ENCODE peak calls at places on chromosome 18, in five cellular contexts. G is ACHN, D is NCI-H146, V is H9, S is PC-3. E is an unnamed sample.

GRCh38 chr18:7084080-7084765 is 33.4 kb downstream of the LAMA1 start:
- DNase-seq in G (peak), D (no peak), V (no peak), S (no peak), E (no peak)

GRCh38 chr18:29309352-29309751 is 1132.4 kb upstream of the CDH2 start:
- DNase-seq in G (no peak), D (peak), V (no peak), S (no peak), E (no peak)

GRCh38 chr18:35386600-35387366 is 9.6 kb upstream of the ZNF396 start:
- DNase-seq in G (peak), D (peak), V (peak), S (peak), E (peak)

GRCh38 chr18:34280653-34281052 is 55.9 kb upstream of the NOL4 start:
- DNase-seq in G (no peak), D (peak), V (no peak), S (no peak), E (no peak)

GRCh38 chr18:59881728-59882685 is 17.8 kb upstream of the PMAIP1 start:
- DNase-seq in G (no peak), D (peak), V (no peak), S (peak), E (no peak)

GRCh38 chr18:80009661-80010550 is 21.5 kb upstream of the TXNL4A start:
- DNase-seq in G (peak), D (no peak), V (no peak), S (peak), E (peak)

GRCh38 chr18:8813621-8814020 is 108.3 kb downstream of the MTCL1 start:
- DNase-seq in G (no peak), D (no peak), V (no peak), S (no peak), E (no peak)

GRCh38 chr18:49910986-49911385 is 97.7 kb upstream of the ACAA2 start:
- DNase-seq in G (no peak), D (peak), V (no peak), S (no peak), E (no peak)

GRCh38 chr18:47750889-47751423 is 179.5 kb downstream of the SMAD2 start:
- DNase-seq in G (no peak), D (no peak), V (no peak), S (no peak), E (no peak)

GRCh38 chr18:37434161-37434860 is 131.3 kb downstream of the CELF4 start:
- DNase-seq in G (no peak), D (no peak), V (no peak), S (no peak), E (no peak)

GRCh38 chr18:29644276-29644675 is 1398.3 kb downstream of the DSC3 start:
- DNase-seq in G (peak), D (no peak), V (no peak), S (peak), E (no peak)

GRCh38 chr18:471701-472100 is 28.8 kb downstream of the COLEC12 start:
- DNase-seq in G (no peak), D (no peak), V (no peak), S (peak), E (no peak)

GRCh38 chr18:5582849-5583667 is 39.3 kb upstream of the EPB41L3 start:
- DNase-seq in G (peak), D (no peak), V (no peak), S (peak), E (no peak)

GRCh38 chr18:63158676-63159291 is 160.8 kb downstream of the BCL2 start:
- DNase-seq in G (no peak), D (no peak), V (no peak), S (no peak), E (no peak)

GRCh38 chr18:58662118-58662517 is 9.1 kb upstream of the MALT1 start:
- DNase-seq in G (no peak), D (no peak), V (no peak), S (no peak), E (no peak)